ENCODE peak calls at places on chromosome 2, in six cellular contexts. Z is SJSA1; Q is CD8-positive, alpha-beta memory T cell; S is upper lobe of right lung; M is heart right ventricle; G is neuronal stem cell. X is an unnamed sample.

GRCh38 chr2:28990445-28990844 is 9.3 kb downstream of the TOGARAM2 start:
- DNase-seq in Q (no peak), S (no peak), G (no peak), Z (no peak), M (no peak), X (peak; percentile 79)

GRCh38 chr2:74779587-74780135 is 54.3 kb upstream of the HK2 start:
- DNase-seq in G (no peak), Q (no peak), Z (no peak), S (no peak), M (no peak), X (no peak)

GRCh38 chr2:12287220-12287751 is 429.4 kb upstream of the TRIB2 start:
- DNase-seq in Z (no peak), G (no peak), S (no peak), Q (no peak), M (no peak), X (no peak)

GRCh38 chr2:15560404-15560987 is 638 bp downstream of the NBAS start:
- DNase-seq in Q (no peak), S (no peak), Z (peak; percentile 43), G (no peak), M (no peak), X (no peak)

GRCh38 chr2:177332041-177332991 is 60.3 kb upstream of the AGPS start:
- DNase-seq in Z (peak; percentile 87), S (no peak), Q (no peak), G (peak; percentile 57), M (peak; percentile 58), X (peak; percentile 23)

GRCh38 chr2:28986429-28986828 is 5.3 kb downstream of the TOGARAM2 start:
- DNase-seq in G (no peak), S (no peak), Q (no peak), Z (no peak), M (no peak), X (peak; percentile 47)

GRCh38 chr2:147487980-147488289 is 356.9 kb upstream of the ACVR2A start:
- DNase-seq in S (no peak), Q (no peak), Z (no peak), G (no peak), M (no peak), X (no peak)

GRCh38 chr2:178234648-178235047 is 40.3 kb downstream of the OSBPL6 start:
- DNase-seq in G (no peak), Q (no peak), M (no peak), S (no peak), Z (no peak), X (no peak)

GRCh38 chr2:26691881-26692813 is at the start of gene KCNK3:
- DNase-seq in M (peak; percentile 68), Z (no peak), Q (peak; percentile 1), G (peak; percentile 73), S (peak; percentile 73), X (peak; percentile 97)

GRCh38 chr2:120110062-120110362 is 97.1 kb downstream of the EPB41L5 start:
- DNase-seq in Z (no peak), S (no peak), Q (no peak), M (no peak), G (no peak), X (no peak)

GRCh38 chr2:197184959-197185586 is 125.5 kb downstream of the ANKRD44 start:
- DNase-seq in Z (no peak), Q (no peak), S (peak; percentile 73), G (peak; percentile 30), M (peak; percentile 89), X (no peak)

GRCh38 chr2:237223208-237223861 is 137.6 kb downstream of the COPS8 start:
- DNase-seq in Z (peak; percentile 94), M (no peak), S (no peak), Q (no peak), G (no peak), X (peak; percentile 80)

GRCh38 chr2:19772981-19773380 is 128.8 kb downstream of the TTC32 start:
- DNase-seq in Q (no peak), S (no peak), Z (peak; percentile 74), M (no peak), G (no peak), X (no peak)

GRCh38 chr2:98334439-98335078 is 11.7 kb upstream of the CNGA3 start:
- DNase-seq in G (no peak), S (no peak), M (no peak), Z (peak; percentile 80), Q (no peak), X (peak; percentile 84)

GRCh38 chr2:136032192-136032591 is 46.8 kb upstream of the DARS1 start:
- DNase-seq in S (no peak), G (no peak), Q (no peak), Z (no peak), M (no peak), X (no peak)

GRCh38 chr2:31813016-31813415 is 197.8 kb downstream of the MEMO1 start:
- DNase-seq in G (no peak), Z (no peak), Q (no peak), M (no peak), S (no peak), X (no peak)

GRCh38 chr2:229454934-229455631 is 184.0 kb upstream of the PID1 start:
- DNase-seq in M (no peak), G (no peak), Q (no peak), S (no peak), Z (peak; percentile 45), X (peak; percentile 46)

GRCh38 chr2:239268082-239268481 is 132.7 kb downstream of the HDAC4 start:
- DNase-seq in Q (no peak), Z (no peak), G (no peak), S (peak; percentile 78), M (no peak), X (no peak)

GRCh38 chr2:50535971-50536759 is 495.8 kb downstream of the NRXN1 start:
- DNase-seq in Q (no peak), Z (peak; percentile 2), S (no peak), M (no peak), G (peak; percentile 33), X (no peak)

GRCh38 chr2:151716721-151717120 is 17.6 kb downstream of the NEB start:
- DNase-seq in M (no peak), G (no peak), Q (no peak), Z (no peak), S (no peak), X (no peak)

GRCh38 chr2:66185497-66186034 is 249.4 kb upstream of the MEIS1 start:
- DNase-seq in Q (no peak), G (no peak), S (no peak), M (no peak), Z (no peak), X (no peak)

GRCh38 chr2:201058914-201059313 is 12.6 kb downstream of the HYCC2 start:
- DNase-seq in Q (no peak), M (no peak), G (no peak), S (no peak), Z (no peak), X (no peak)

GRCh38 chr2:201059961-201060525 is 11.4 kb downstream of the HYCC2 start:
- DNase-seq in Z (no peak), M (no peak), G (no peak), S (no peak), Q (no peak), X (no peak)

GRCh38 chr2:201057089-201057499 is 14.4 kb downstream of the HYCC2 start:
- DNase-seq in M (no peak), Z (no peak), S (no peak), G (no peak), Q (no peak), X (peak; percentile 57)

DNA sequence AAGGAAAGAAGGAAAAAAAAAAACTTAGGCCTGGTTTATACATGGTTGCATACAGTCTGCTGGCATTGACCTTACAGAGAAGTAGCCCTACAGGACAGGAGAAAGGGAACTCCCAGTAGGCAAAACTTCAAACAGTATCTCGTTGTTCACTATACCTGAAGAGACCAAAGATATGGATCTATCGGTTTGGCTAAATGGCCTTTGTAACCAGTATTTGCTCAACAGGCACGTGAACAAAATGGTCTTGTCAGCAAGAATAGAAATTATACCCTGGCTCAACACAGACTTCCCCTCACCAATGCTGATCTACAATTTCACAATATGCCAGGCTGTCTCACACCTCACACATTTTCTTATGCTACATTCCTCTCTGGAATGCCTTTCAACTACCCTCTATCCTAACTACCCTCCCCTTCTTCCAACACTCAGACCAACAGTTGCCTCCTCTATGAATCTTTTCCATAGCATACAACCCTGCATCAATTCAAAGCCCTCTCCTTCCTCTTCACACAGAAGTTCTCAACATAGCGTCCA is 13.7 kb downstream of the HYCC2 start:
- DNase-seq in Z (no peak), S (no peak), G (no peak), Q (no peak), M (no peak), X (no peak)
- H3K4me1 ChIP-seq in Z (no peaks in the 10 kb centered on the region), S (peaks cover 14% of the 10 kb centered on the region), G (no peaks in the 10 kb centered on the region), Q (no peaks in the 10 kb centered on the region), M (peaks cover 10% of the 10 kb centered on the region), X (peaks cover 17% of the 10 kb centered on the region)

GRCh38 chr2:84515788-84516187 is 510 bp upstream of the DNAH6 start:
- DNase-seq in G (no peak), Q (no peak), S (no peak), Z (no peak), M (no peak), X (no peak)
- H3K4me1 ChIP-seq in G (peaks cover 9% of the 10 kb centered on the region), Q (peaks cover 4% of the 10 kb centered on the region), S (no peaks in the 10 kb centered on the region), Z (no peaks in the 10 kb centered on the region), M (no peaks in the 10 kb centered on the region), X (peaks cover 2% of the 10 kb centered on the region)

DNA sequence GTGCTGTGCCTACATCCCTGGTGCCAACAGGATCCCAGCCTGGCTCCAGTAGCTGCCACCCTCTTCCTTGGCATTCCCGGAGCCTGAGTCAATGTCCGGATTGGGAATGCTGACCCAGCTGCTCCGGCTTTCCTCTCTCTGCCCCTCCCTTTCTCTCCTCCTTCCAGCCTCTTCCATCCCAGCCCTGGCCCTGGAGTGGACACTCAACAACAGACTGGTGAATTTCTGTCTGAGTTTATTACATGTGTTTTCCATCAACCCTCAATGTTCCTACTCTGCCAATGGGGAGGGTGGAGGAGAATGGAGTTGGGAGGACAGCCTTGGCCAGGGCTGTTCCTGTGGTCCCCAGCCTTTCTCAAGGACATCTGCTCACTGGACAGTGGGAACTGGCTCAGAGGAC is 917 bp upstream of the PRKAG3 start:
- DNase-seq in M (peak; percentile 49), Q (no peak), S (no peak), G (no peak), Z (no peak), X (peak; percentile 95)
- H3K4me1 ChIP-seq in M (no peaks in the 10 kb centered on the region), Q (no peaks in the 10 kb centered on the region), S (no peaks in the 10 kb centered on the region), G (no peaks in the 10 kb centered on the region), Z (peaks cover 8% of the 10 kb centered on the region), X (peaks cover 10% of the 10 kb centered on the region)

DNA sequence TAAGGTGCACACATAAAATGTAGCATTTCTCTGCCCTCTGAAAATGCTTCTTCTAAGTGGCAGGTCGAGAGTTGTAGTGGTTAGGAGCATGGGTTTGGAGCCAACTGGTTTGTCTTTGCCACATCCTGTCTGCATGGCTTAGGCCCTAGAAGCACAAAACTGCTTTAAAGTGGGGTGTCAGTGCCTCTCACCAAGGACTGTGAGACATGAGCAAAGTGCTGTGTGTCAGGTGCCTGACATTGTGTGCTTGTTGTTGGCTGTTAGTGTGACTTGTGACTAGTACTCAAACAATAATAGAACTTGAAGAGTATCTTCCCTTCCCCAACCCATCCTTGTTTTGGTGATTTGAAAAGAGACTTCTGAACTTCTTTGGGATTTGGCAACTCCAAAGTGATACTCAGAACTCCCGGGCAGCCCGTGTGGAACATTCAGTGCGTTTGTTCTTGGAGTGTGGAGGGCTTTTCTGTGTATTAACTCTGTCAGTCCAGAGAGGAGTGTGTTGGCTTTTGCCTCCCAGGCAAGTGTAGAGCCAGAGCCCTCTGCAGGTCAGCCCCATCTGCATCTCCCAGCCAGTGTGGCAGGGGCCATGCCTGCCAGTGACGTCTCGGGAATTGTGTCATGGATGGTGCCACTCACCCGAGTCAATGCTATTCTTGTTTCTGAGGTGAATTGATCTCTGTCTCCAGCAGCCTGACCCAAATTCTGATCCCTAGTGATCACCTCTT is 5.0 kb downstream of the MGAT5 start:
- DNase-seq in S (no peak), G (no peak), M (peak; percentile 48), Q (peak; percentile 35), Z (no peak), X (no peak)
- H3K4me1 ChIP-seq in S (peaks cover 39% of the 10 kb centered on the region), G (peaks cover 3% of the 10 kb centered on the region), M (peaks cover 60% of the 10 kb centered on the region), Q (peaks cover 73% of the 10 kb centered on the region), Z (peaks cover 15% of the 10 kb centered on the region), X (peaks cover 36% of the 10 kb centered on the region)

X was measured in osteoblast.